ENCODE peak calls at places on chromosomes 4 and X, in six cellular contexts. One of them, this sample, is unnamed.

GRCh38 chr4:10097906-10098769 is 18.5 kb downstream of the WDR1 start:
- DNase-seq in esophagus squamous epithelium: no peak
- DNase-seq in H7: no peak
- DNase-seq in right cardiac atrium: no peak
- DNase-seq in left ventricle myocardium inferior: no peak
- DNase-seq in T-helper 2 cell: no peak
- DNase-seq in this sample: no peak

GRCh38 chr4:76282941-76283689 is 23.4 kb upstream of the STBD1 start:
- DNase-seq in right cardiac atrium: no peak
- DNase-seq in H7: no peak
- DNase-seq in left ventricle myocardium inferior: no peak
- DNase-seq in T-helper 2 cell: no peak
- DNase-seq in esophagus squamous epithelium: no peak
- DNase-seq in this sample: no peak

GRCh38 chrX:30228526-30228925 is 1.9 kb upstream of the MAGEB3 start:
- DNase-seq in right cardiac atrium: no peak
- DNase-seq in left ventricle myocardium inferior: no peak
- DNase-seq in esophagus squamous epithelium: no peak
- DNase-seq in H7: peak
- DNase-seq in T-helper 2 cell: no peak
- DNase-seq in this sample: no peak

GRCh38 chrX:116873678-116874077 is 410.9 kb upstream of the CT83 start:
- DNase-seq in esophagus squamous epithelium: no peak
- DNase-seq in left ventricle myocardium inferior: no peak
- DNase-seq in H7: no peak
- DNase-seq in right cardiac atrium: no peak
- DNase-seq in T-helper 2 cell: no peak
- DNase-seq in this sample: no peak

GRCh38 chrX:46791927-46792825 is 33.3 kb upstream of the SLC9A7 start:
- DNase-seq in right cardiac atrium: no peak
- DNase-seq in esophagus squamous epithelium: no peak
- DNase-seq in left ventricle myocardium inferior: no peak
- DNase-seq in H7: peak
- DNase-seq in T-helper 2 cell: no peak
- DNase-seq in this sample: peak

GRCh38 chrX:43971966-43972961 is 926 bp downstream of the NDP start:
- DNase-seq in T-helper 2 cell: no peak
- DNase-seq in H7: no peak
- DNase-seq in esophagus squamous epithelium: no peak
- DNase-seq in right cardiac atrium: no peak
- DNase-seq in left ventricle myocardium inferior: no peak
- DNase-seq in this sample: no peak

GRCh38 chrX:45070116-45071007 is 130.3 kb downstream of the DIPK2B start:
- DNase-seq in left ventricle myocardium inferior: no peak
- DNase-seq in right cardiac atrium: no peak
- DNase-seq in H7: peak
- DNase-seq in T-helper 2 cell: no peak
- DNase-seq in esophagus squamous epithelium: no peak
- DNase-seq in this sample: no peak

GRCh38 chrX:81336455-81337144 is 134.7 kb downstream of the SH3BGRL start:
- DNase-seq in esophagus squamous epithelium: no peak
- DNase-seq in right cardiac atrium: no peak
- DNase-seq in T-helper 2 cell: no peak
- DNase-seq in left ventricle myocardium inferior: no peak
- DNase-seq in H7: no peak
- DNase-seq in this sample: no peak

GRCh38 chr4:148289740-148290139 is 152.5 kb downstream of the NR3C2 start:
- DNase-seq in left ventricle myocardium inferior: no peak
- DNase-seq in T-helper 2 cell: no peak
- DNase-seq in right cardiac atrium: no peak
- DNase-seq in esophagus squamous epithelium: no peak
- DNase-seq in H7: no peak
- DNase-seq in this sample: no peak

GRCh38 chr4:38531126-38531737 is 132.8 kb upstream of the KLF3 start:
- DNase-seq in H7: peak
- DNase-seq in left ventricle myocardium inferior: no peak
- DNase-seq in T-helper 2 cell: no peak
- DNase-seq in right cardiac atrium: no peak
- DNase-seq in esophagus squamous epithelium: no peak
- DNase-seq in this sample: no peak